ENCODE peak calls at places on chromosomes 6 and 20, in nine cellular contexts. One of them, this sample, is unnamed.
A peak's percentile ranks its signal among the peaks of the same experiment; 100 is the strongest.

GRCh38 chr20:25218109-25218486 is 22.6 kb downstream of the ENTPD6 start:
- DNase-seq in pancreas: no peak
- DNase-seq in ascending aorta: no peak
- DNase-seq in prostate gland: no peak
- DNase-seq in NCI-H2029: no peak
- DNase-seq in T-helper 2 cell: no peak
- DNase-seq in D341Med: no peak
- DNase-seq in GM03348: no peak
- DNase-seq in SHP77: no peak
- DNase-seq in this sample: no peak

GRCh38 chr20:41897708-41898107 is 279.5 kb upstream of the CHD6 start:
- DNase-seq in SHP77: no peak
- DNase-seq in GM03348: no peak
- DNase-seq in T-helper 2 cell: no peak
- DNase-seq in ascending aorta: no peak
- DNase-seq in pancreas: no peak
- DNase-seq in D341Med: no peak
- DNase-seq in prostate gland: no peak
- DNase-seq in NCI-H2029: no peak
- DNase-seq in this sample: no peak

GRCh38 chr6:163507965-163508364 is 93.4 kb downstream of the QKI start:
- DNase-seq in D341Med: no peak
- DNase-seq in T-helper 2 cell: no peak
- DNase-seq in NCI-H2029: no peak
- DNase-seq in GM03348: no peak
- DNase-seq in pancreas: no peak
- DNase-seq in ascending aorta: no peak
- DNase-seq in prostate gland: no peak
- DNase-seq in SHP77: no peak
- DNase-seq in this sample: no peak

GRCh38 chr20:48486065-48486464 is 341.7 kb downstream of the PREX1 start:
- DNase-seq in NCI-H2029: no peak
- DNase-seq in D341Med: no peak
- DNase-seq in T-helper 2 cell: no peak
- DNase-seq in GM03348: no peak
- DNase-seq in SHP77: no peak
- DNase-seq in prostate gland: no peak
- DNase-seq in pancreas: no peak
- DNase-seq in ascending aorta: peak; percentile 34
- DNase-seq in this sample: no peak

GRCh38 chr20:36214684-36215256 is 21.5 kb upstream of the AAR2 start:
- DNase-seq in SHP77: peak; percentile 21
- DNase-seq in pancreas: no peak
- DNase-seq in D341Med: peak; percentile 64
- DNase-seq in T-helper 2 cell: no peak
- DNase-seq in GM03348: peak; percentile 66
- DNase-seq in ascending aorta: no peak
- DNase-seq in prostate gland: no peak
- DNase-seq in NCI-H2029: no peak
- DNase-seq in this sample: no peak

GRCh38 chr20:42589976-42590639 is 599.6 kb downstream of the PTPRT start:
- DNase-seq in GM03348: no peak
- DNase-seq in prostate gland: no peak
- DNase-seq in NCI-H2029: no peak
- DNase-seq in pancreas: peak; percentile 37
- DNase-seq in T-helper 2 cell: no peak
- DNase-seq in D341Med: no peak
- DNase-seq in ascending aorta: no peak
- DNase-seq in SHP77: no peak
- DNase-seq in this sample: no peak

GRCh38 chr6:45112711-45113110 is 215.4 kb upstream of the RUNX2 start:
- DNase-seq in pancreas: no peak
- DNase-seq in T-helper 2 cell: no peak
- DNase-seq in ascending aorta: no peak
- DNase-seq in D341Med: no peak
- DNase-seq in SHP77: no peak
- DNase-seq in GM03348: no peak
- DNase-seq in NCI-H2029: no peak
- DNase-seq in prostate gland: no peak
- DNase-seq in this sample: no peak

GRCh38 chr6:35599761-35600658 is 87.3 kb upstream of the TULP1 start:
- DNase-seq in D341Med: no peak
- DNase-seq in ascending aorta: no peak
- DNase-seq in pancreas: no peak
- DNase-seq in SHP77: no peak
- DNase-seq in NCI-H2029: no peak
- DNase-seq in T-helper 2 cell: no peak
- DNase-seq in GM03348: no peak
- DNase-seq in prostate gland: no peak
- DNase-seq in this sample: no peak

GRCh38 chr20:309306-309840 is 12.0 kb downstream of the ZCCHC3 start:
- DNase-seq in prostate gland: no peak
- DNase-seq in T-helper 2 cell: no peak
- DNase-seq in ascending aorta: no peak
- DNase-seq in D341Med: no peak
- DNase-seq in NCI-H2029: no peak
- DNase-seq in GM03348: peak; percentile 42
- DNase-seq in pancreas: no peak
- DNase-seq in SHP77: no peak
- DNase-seq in this sample: no peak

GRCh38 chr6:122995930-122996796 is at the start of gene CLVS2:
- DNase-seq in SHP77: no peak
- DNase-seq in prostate gland: peak; percentile 52
- DNase-seq in D341Med: peak; percentile 83
- DNase-seq in GM03348: peak; percentile 29
- DNase-seq in ascending aorta: no peak
- DNase-seq in pancreas: no peak
- DNase-seq in NCI-H2029: peak; percentile 35
- DNase-seq in T-helper 2 cell: no peak
- DNase-seq in this sample: peak; percentile 56

GRCh38 chr6:155801046-155801445 is 345.4 kb upstream of the NOX3 start:
- DNase-seq in GM03348: no peak
- DNase-seq in D341Med: no peak
- DNase-seq in prostate gland: no peak
- DNase-seq in ascending aorta: no peak
- DNase-seq in T-helper 2 cell: no peak
- DNase-seq in NCI-H2029: no peak
- DNase-seq in SHP77: no peak
- DNase-seq in pancreas: no peak
- DNase-seq in this sample: no peak

GRCh38 chr6:141451508-141452353 is 681.0 kb upstream of the GJE1 start:
- DNase-seq in T-helper 2 cell: no peak
- DNase-seq in D341Med: no peak
- DNase-seq in NCI-H2029: no peak
- DNase-seq in SHP77: no peak
- DNase-seq in prostate gland: no peak
- DNase-seq in ascending aorta: no peak
- DNase-seq in GM03348: peak; percentile 57
- DNase-seq in pancreas: no peak
- DNase-seq in this sample: no peak

GRCh38 chr6:16397623-16398022 is 159.2 kb downstream of the GMPR start:
- DNase-seq in GM03348: peak; percentile 37
- DNase-seq in D341Med: no peak
- DNase-seq in T-helper 2 cell: no peak
- DNase-seq in pancreas: no peak
- DNase-seq in prostate gland: no peak
- DNase-seq in ascending aorta: no peak
- DNase-seq in NCI-H2029: no peak
- DNase-seq in SHP77: no peak
- DNase-seq in this sample: no peak

GRCh38 chr6:70685494-70686180 is 18.0 kb downstream of the SMAP1 start:
- DNase-seq in T-helper 2 cell: no peak
- DNase-seq in GM03348: no peak
- DNase-seq in prostate gland: no peak
- DNase-seq in ascending aorta: no peak
- DNase-seq in SHP77: no peak
- DNase-seq in D341Med: no peak
- DNase-seq in pancreas: no peak
- DNase-seq in NCI-H2029: no peak
- DNase-seq in this sample: no peak

GRCh38 chr6:168700880-168701279 is 259.9 kb downstream of the SMOC2 start:
- DNase-seq in SHP77: no peak
- DNase-seq in T-helper 2 cell: no peak
- DNase-seq in D341Med: no peak
- DNase-seq in prostate gland: no peak
- DNase-seq in ascending aorta: no peak
- DNase-seq in NCI-H2029: peak; percentile 53
- DNase-seq in pancreas: no peak
- DNase-seq in GM03348: no peak
- DNase-seq in this sample: no peak